ENCODE peak calls at places on chromosomes 3 and 15, in four cellular contexts. N is activated B cell treated with CpG ODN at 0.5 μM for 24 hours; Q is CD4-positive, alpha-beta T cell; G is GM12864. L is an unnamed sample.
A peak's percentile ranks its signal among the peaks of the same experiment; 100 is the strongest.

GRCh38 chr3:185328324-185329004 is 34.5 kb upstream of the MAP3K13 start:
- DNase-seq in N (no peak), Q (no peak), G (no peak), L (no peak)

GRCh38 chr3:67416703-67417102 is 237.7 kb downstream of the SUCLG2 start:
- DNase-seq in N (no peak), Q (no peak), G (no peak), L (no peak)

GRCh38 chr3:28317438-28318022 is 31.0 kb upstream of the ZCWPW2 start:
- DNase-seq in N (no peak), Q (no peak), G (peak; percentile 8), L (no peak)

GRCh38 chr15:55250392-55250791 is 39.2 kb downstream of the RAB27A start:
- DNase-seq in N (no peak), Q (no peak), G (no peak), L (peak; percentile 72)

GRCh38 chr15:26691249-26691648 is 81.6 kb downstream of the GABRB3 start:
- DNase-seq in N (no peak), Q (no peak), G (no peak), L (no peak)

GRCh38 chr3:40914475-40914874 is 284.8 kb upstream of the CTNNB1 start:
- DNase-seq in N (no peak), Q (no peak), G (no peak), L (no peak)

GRCh38 chr3:154062513-154062912 is 58.7 kb upstream of the ARHGEF26 start:
- DNase-seq in N (no peak), Q (no peak), G (no peak), L (no peak)

GRCh38 chr3:134018406-134018805 is 11.3 kb downstream of the SLCO2A1 start:
- DNase-seq in N (no peak), Q (no peak), G (no peak), L (no peak)

GRCh38 chr3:153087595-153088566 is 74.1 kb upstream of the RAP2B start:
- DNase-seq in N (no peak), Q (no peak), G (no peak), L (no peak)

GRCh38 chr15:70250208-70251201 is 152.8 kb upstream of the TLE3 start:
- DNase-seq in N (no peak), Q (no peak), G (no peak), L (peak; percentile 37)

GRCh38 chr3:9405756-9406155 is 8.3 kb downstream of the SETD5 start:
- DNase-seq in N (no peak), Q (no peak), G (no peak), L (no peak)

GRCh38 chr15:92466834-92467233 is 73.2 kb downstream of the ST8SIA2 start:
- DNase-seq in N (no peak), Q (no peak), G (no peak), L (no peak)

GRCh38 chr15:67823371-67824156 is 1.7 kb upstream of the SKOR1 start:
- DNase-seq in N (no peak), Q (no peak), G (no peak), L (no peak)

GRCh38 chr3:111890051-111890580 is 31.1 kb downstream of the PHLDB2 start:
- DNase-seq in N (no peak), Q (no peak), G (no peak), L (no peak)

GRCh38 chr3:32815812-32816438 is 1.9 kb upstream of the TRIM71 start:
- DNase-seq in N (no peak), Q (no peak), G (no peak), L (no peak)

GRCh38 chr3:88137836-88138235 is 11.9 kb upstream of the C3orf38 start:
- DNase-seq in N (no peak), Q (no peak), G (no peak), L (no peak)

GRCh38 chr3:9769426-9770275 is at the start of gene CAMK1:
- DNase-seq in N (peak; percentile 43), Q (peak; percentile 28), G (no peak), L (peak; percentile 57)

GRCh38 chr3:128489860-128490649 is 2.9 kb downstream of the GATA2 start:
- DNase-seq in N (peak; percentile 29), Q (no peak), G (no peak), L (no peak)

GRCh38 chr3:195555110-195555509 is 12.0 kb upstream of the PPP1R2 start:
- DNase-seq in N (no peak), Q (no peak), G (no peak), L (no peak)

GRCh38 chr3:111692593-111693552 is 97.7 kb upstream of the ZBED2 start:
- DNase-seq in N (no peak), Q (no peak), G (no peak), L (no peak)

GRCh38 chr15:17026633-17027032 is 3515.0 kb downstream of the GOLGA6L6 start:
- DNase-seq in N (no peak), Q (no peak), G (no peak), L (no peak)

GRCh38 chr15:45448066-45448510 is 69.7 kb upstream of the GATM start:
- DNase-seq in N (no peak), Q (no peak), G (no peak), L (peak; percentile 99)

GRCh38 chr15:47514251-47514652 is 203.1 kb upstream of the SEMA6D start:
- DNase-seq in N (no peak), Q (no peak), G (no peak), L (no peak)

GRCh38 chr15:71186267-71186666 is 71.0 kb downstream of the THSD4 start:
- DNase-seq in N (no peak), Q (no peak), G (no peak), L (no peak)

GRCh38 chr3:188734395-188734794 is 437.4 kb upstream of the TPRG1 start:
- DNase-seq in N (no peak), Q (no peak), G (no peak), L (no peak)

GRCh38 chr3:186772886-186773417 is 10.4 kb upstream of the EIF4A2 start:
- DNase-seq in N (peak; percentile 67), Q (peak; percentile 27), G (peak; percentile 66), L (peak; percentile 89)

GRCh38 chr15:74525946-74526345 is 15.1 kb upstream of the ARID3B start:
- DNase-seq in N (no peak), Q (no peak), G (no peak), L (no peak)

GRCh38 chr3:10594915-10595314 is 89.5 kb upstream of the ATP2B2 start:
- DNase-seq in N (no peak), Q (peak; percentile 20), G (no peak), L (no peak)

GRCh38 chr3:152272771-152273242 is 4.1 kb downstream of the MBNL1 start:
- DNase-seq in N (no peak), Q (no peak), G (no peak), L (no peak)

GRCh38 chr15:70669966-70670658 is 93.2 kb downstream of the UACA start:
- DNase-seq in N (no peak), Q (no peak), G (no peak), L (no peak)

GRCh38 chr3:183488343-183488742 is 59.9 kb upstream of the MCF2L2 start:
- DNase-seq in N (no peak), Q (no peak), G (no peak), L (no peak)

DNA sequence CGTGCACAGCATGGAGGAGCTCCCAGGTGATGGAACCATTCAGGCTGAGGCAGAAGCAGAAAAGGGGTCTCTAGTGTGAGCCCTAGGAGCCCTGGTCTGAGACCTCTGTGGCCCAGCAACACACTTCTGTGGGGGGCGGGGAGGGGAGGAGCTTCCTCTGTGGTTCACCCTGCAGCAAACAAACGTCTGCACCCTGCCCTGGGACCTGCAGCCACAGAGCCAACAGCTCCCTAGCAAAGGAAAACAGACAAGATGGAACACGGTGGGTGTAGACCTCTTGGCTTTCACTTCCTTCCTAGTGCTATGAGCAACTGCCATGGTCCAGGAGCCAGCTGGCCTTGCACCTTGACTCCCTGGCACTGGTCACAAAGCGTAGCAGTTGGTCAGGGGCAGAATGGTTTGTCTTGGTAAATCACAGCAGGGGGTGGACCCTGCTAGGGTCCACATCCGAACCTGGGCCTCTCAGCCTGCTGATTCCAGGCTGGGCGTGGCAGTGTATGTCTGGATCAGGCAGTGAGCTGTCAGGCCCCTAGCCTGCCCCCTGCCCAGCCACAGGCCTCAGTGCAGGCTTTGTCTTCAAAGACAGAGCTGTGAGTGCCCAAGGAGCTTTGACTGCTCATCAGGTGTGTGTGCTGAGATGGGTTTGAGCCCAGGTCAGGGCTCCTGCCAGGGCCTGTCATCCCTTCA is 6.7 kb downstream of the AMIGO3 start:
- DNase-seq in N (no peak), Q (no peak), G (no peak), L (peak; percentile 26)
- TF ChIP-seq CTCF in N (no peak), Q (no peak), G (no peak), L (no peak)

GRCh38 chr3:136942796-136943195 is 15.0 kb upstream of the IL20RB start:
- DNase-seq in N (no peak), Q (no peak), G (no peak), L (no peak)
- TF ChIP-seq CTCF in N (no peak), Q (no peak), G (no peak), L (no peak)

GRCh38 chr3:175211481-175211880 is 352.3 kb downstream of the NAALADL2 start:
- DNase-seq in N (no peak), Q (no peak), G (no peak), L (no peak)

GRCh38 chr3:175214210-175214609 is 355.1 kb downstream of the NAALADL2 start:
- DNase-seq in N (no peak), Q (no peak), G (no peak), L (no peak)

GRCh38 chr3:175212896-175213295 is 353.8 kb downstream of the NAALADL2 start:
- DNase-seq in N (no peak), Q (no peak), G (no peak), L (no peak)

GRCh38 chr3:175215833-175216232 is 356.7 kb downstream of the NAALADL2 start:
- DNase-seq in N (no peak), Q (no peak), G (no peak), L (no peak)
- TF ChIP-seq CTCF in N (no peak), Q (no peak), G (no peak), L (no peak)

GRCh38 chr3:14780927-14781507 is 37.7 kb upstream of the FGD5 start:
- DNase-seq in N (no peak), Q (no peak), G (peak; percentile 55), L (no peak)
- TF ChIP-seq CTCF in N (no peak), Q (no peak), G (peak; percentile 87), L (peak; percentile 55)

GRCh38 chr3:144553301-144553700 is 581.7 kb downstream of the DIPK2A start:
- DNase-seq in N (no peak), Q (no peak), G (no peak), L (no peak)

GRCh38 chr3:144549161-144549560 is 577.5 kb downstream of the DIPK2A start:
- DNase-seq in N (no peak), Q (no peak), G (no peak), L (no peak)

GRCh38 chr3:144557515-144557914 is 585.9 kb downstream of the DIPK2A start:
- DNase-seq in N (no peak), Q (no peak), G (no peak), L (no peak)

GRCh38 chr3:144556392-144556791 is 584.8 kb downstream of the DIPK2A start:
- DNase-seq in N (no peak), Q (no peak), G (no peak), L (no peak)

GRCh38 chr3:144552642-144553041 is 581.0 kb downstream of the DIPK2A start:
- DNase-seq in N (no peak), Q (no peak), G (no peak), L (no peak)
- TF ChIP-seq CTCF in N (no peak), Q (no peak), G (no peak), L (no peak)

GRCh38 chr15:48823706-48824105 is 12.8 kb upstream of the CEP152 start:
- DNase-seq in N (no peak), Q (no peak), G (no peak), L (no peak)
- TF ChIP-seq CTCF in N (no peak), Q (no peak), G (no peak), L (no peak)

DNA sequence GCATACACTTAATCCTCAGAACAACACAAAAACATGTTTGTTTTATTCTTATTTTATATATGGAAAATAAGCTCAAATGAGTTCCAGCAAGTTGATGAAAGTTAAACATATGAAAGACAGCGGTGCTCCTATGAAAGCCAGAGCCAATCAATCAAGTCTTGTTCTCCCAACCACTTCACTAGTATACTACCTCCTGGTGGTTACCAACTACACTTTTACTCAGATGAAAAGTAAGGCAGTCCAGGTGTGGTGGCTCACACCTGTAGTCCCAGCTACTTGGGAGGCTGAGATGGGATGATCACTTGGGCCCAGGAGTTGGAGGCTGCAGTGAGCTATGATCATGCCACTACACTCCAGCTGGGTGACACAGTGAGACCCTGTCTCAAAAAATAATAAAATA is 66.0 kb downstream of the MAGI1 start:
- DNase-seq in N (no peak), Q (no peak), G (no peak), L (no peak)
- TF ChIP-seq CTCF in N (no peak), Q (no peak), G (no peak), L (no peak)